ENCODE peak calls at places on chromosome 10, in ten cellular contexts. K is tibial artery; M is left ventricle myocardium inferior; I is lung; Z is ascending aorta; U is cardiac muscle cell; B is colonic mucosa; C is CD8-positive, alpha-beta T cell; H is AG04450; Y is HepG2. V is an unnamed sample.

GRCh38 chr10:71621783-71622526 is 97.6 kb downstream of the C10orf105 start:
- DNase-seq in Y (peak), C (no peak), K (peak), Z (no peak), I (peak), H (no peak), U (peak), M (no peak), B (no peak), V (peak)

GRCh38 chr10:64409349-64409748 is 888.1 kb downstream of the REEP3 start:
- DNase-seq in H (no peak), Y (no peak), U (no peak), B (no peak), I (no peak), Z (no peak), C (no peak), M (no peak), K (no peak), V (no peak)

GRCh38 chr10:33349273-33349672 is 14.8 kb upstream of the NRP1 start:
- DNase-seq in B (no peak), I (no peak), U (no peak), Y (no peak), C (no peak), K (no peak), M (no peak), H (no peak), Z (no peak), V (no peak)

GRCh38 chr10:49679480-49679893 is at the start of gene C10orf53:
- DNase-seq in Z (no peak), Y (no peak), I (no peak), U (peak), C (no peak), H (no peak), M (peak), B (peak), K (no peak), V (no peak)

GRCh38 chr10:123378302-123378701 is 224.1 kb downstream of the BUB3 start:
- DNase-seq in U (no peak), H (no peak), I (no peak), B (no peak), M (no peak), K (no peak), Z (no peak), C (no peak), Y (no peak), V (no peak)

GRCh38 chr10:101080933-101081546 is 19.3 kb downstream of the KAZALD1 start:
- DNase-seq in B (no peak), C (no peak), K (no peak), I (no peak), U (peak), Y (no peak), Z (no peak), M (no peak), H (no peak), V (no peak)

GRCh38 chr10:89213191-89213808 is 6.2 kb upstream of the CH25H start:
- DNase-seq in I (no peak), B (no peak), M (no peak), H (no peak), K (no peak), C (no peak), U (peak), Y (peak), Z (no peak), V (no peak)

GRCh38 chr10:70115948-70116682 is 16.5 kb downstream of the AIFM2 start:
- DNase-seq in Z (no peak), U (peak), I (peak), Y (peak), C (peak), H (no peak), B (peak), M (peak), K (peak), V (no peak)

GRCh38 chr10:63702107-63702506 is 180.9 kb downstream of the REEP3 start:
- DNase-seq in M (no peak), C (no peak), Y (no peak), Z (no peak), I (no peak), K (no peak), U (no peak), B (no peak), H (no peak), V (no peak)

GRCh38 chr10:119667562-119668328 is 16.6 kb downstream of the BAG3 start:
- DNase-seq in Z (peak), K (peak), I (peak), C (no peak), U (peak), Y (peak), H (peak), M (peak), B (no peak), V (no peak)

GRCh38 chr10:71461917-71462641 is 65.4 kb downstream of the CDH23 start:
- DNase-seq in K (no peak), U (no peak), M (no peak), Z (no peak), H (no peak), B (no peak), I (no peak), C (no peak), Y (no peak), V (no peak)

GRCh38 chr10:110168601-110169481 is 38.6 kb upstream of the MXI1 start:
- DNase-seq in K (no peak), B (no peak), C (no peak), Z (no peak), I (no peak), M (no peak), H (no peak), Y (peak), U (no peak), V (no peak)

GRCh38 chr10:124068929-124069328 is 24.5 kb downstream of the CHST15 start:
- DNase-seq in I (no peak), Z (no peak), Y (no peak), H (no peak), C (no peak), M (no peak), B (no peak), K (no peak), U (no peak), V (no peak)

GRCh38 chr10:75030371-75030770 is 81.1 kb upstream of the SAMD8 start:
- DNase-seq in Y (no peak), Z (no peak), U (no peak), K (no peak), M (no peak), I (no peak), B (no peak), C (no peak), H (no peak), V (no peak)

GRCh38 chr10:102403115-102403514 is 7.6 kb downstream of the NFKB2 start:
- DNase-seq in M (no peak), H (no peak), K (no peak), Z (no peak), Y (no peak), I (no peak), U (no peak), C (no peak), B (no peak), V (no peak)

GRCh38 chr10:80686734-80687561 is 149.2 kb downstream of the SH2D4B start:
- DNase-seq in Y (peak), K (no peak), H (no peak), B (no peak), I (no peak), U (no peak), C (no peak), Z (no peak), M (no peak), V (no peak)

GRCh38 chr10:101001225-101002035 is 1.8 kb downstream of the LZTS2 start:
- DNase-seq in U (peak), M (peak), B (peak), H (no peak), K (peak), C (no peak), Z (peak), Y (no peak), I (peak), V (peak)

GRCh38 chr10:43402880-43403452 is 6.0 kb downstream of the HNRNPF start:
- DNase-seq in I (no peak), K (no peak), Z (no peak), B (peak), C (no peak), H (no peak), Y (no peak), U (no peak), M (no peak), V (no peak)

GRCh38 chr10:4107328-4107851 is 322.4 kb upstream of the KLF6 start:
- DNase-seq in B (no peak), M (no peak), Y (no peak), K (no peak), Z (no peak), I (no peak), U (no peak), H (no peak), C (no peak), V (no peak)

GRCh38 chr10:133373104-133373624 is at the start of gene ECHS1:
- DNase-seq in K (peak), Z (peak), B (peak), C (peak), U (peak), H (peak), Y (peak), M (peak), I (peak), V (peak)

GRCh38 chr10:89156161-89156560 is 51.0 kb downstream of the CH25H start:
- DNase-seq in Z (no peak), C (no peak), M (no peak), Y (no peak), H (no peak), K (no peak), I (no peak), B (no peak), U (no peak), V (no peak)

GRCh38 chr10:99958287-99958686 is 51.5 kb downstream of the DNMBP start:
- DNase-seq in M (no peak), I (no peak), C (no peak), U (peak), Y (no peak), Z (no peak), H (no peak), K (no peak), B (no peak), V (no peak)

GRCh38 chr10:88522715-88523114 is 60.4 kb downstream of the RNLS start:
- DNase-seq in I (no peak), K (no peak), Y (no peak), U (peak), M (no peak), H (no peak), C (no peak), Z (no peak), B (no peak), V (no peak)

GRCh38 chr10:73655257-73655989 is 406 bp downstream of the SYNPO2L start:
- DNase-seq in C (no peak), Y (no peak), Z (no peak), I (no peak), M (no peak), B (no peak), K (no peak), U (no peak), H (no peak), V (no peak)

GRCh38 chr10:123848564-123849457 is 42.8 kb downstream of the CPXM2 start:
- DNase-seq in Y (no peak), K (no peak), M (no peak), I (no peak), H (no peak), U (no peak), B (no peak), C (no peak), Z (no peak), V (no peak)

GRCh38 chr10:77901743-77902142 is 24.8 kb downstream of the DLG5 start:
- DNase-seq in K (no peak), Y (no peak), I (no peak), Z (no peak), U (no peak), C (no peak), M (no peak), H (no peak), B (no peak), V (no peak)

GRCh38 chr10:26449726-26450125 is 11.6 kb downstream of the APBB1IP start:
- DNase-seq in U (no peak), C (no peak), Y (no peak), K (no peak), M (no peak), B (no peak), Z (no peak), H (no peak), I (no peak), V (no peak)

GRCh38 chr10:17740668-17741067 is 11.3 kb upstream of the TMEM236 start:
- DNase-seq in C (no peak), M (no peak), Y (no peak), B (no peak), H (no peak), K (no peak), Z (no peak), I (no peak), U (no peak), V (no peak)

GRCh38 chr10:102608487-102608886 is 35.8 kb upstream of the TRIM8 start:
- DNase-seq in M (no peak), Y (no peak), K (no peak), H (no peak), B (no peak), Z (no peak), I (no peak), U (no peak), C (no peak), V (no peak)

GRCh38 chr10:71479831-71480230 is 83.1 kb downstream of the CDH23 start:
- DNase-seq in H (no peak), U (no peak), Y (no peak), K (no peak), I (no peak), Z (no peak), B (no peak), C (no peak), M (no peak), V (no peak)

GRCh38 chr10:114879541-114880158 is 58.1 kb downstream of the FHIP2A start:
- DNase-seq in B (no peak), U (peak), I (no peak), K (no peak), Y (peak), Z (no peak), M (no peak), C (peak), H (no peak), V (no peak)

GRCh38 chr10:3043512-3044368 is 23.6 kb upstream of the PFKP start:
- DNase-seq in M (peak), I (peak), Y (peak), K (peak), H (no peak), U (peak), C (peak), B (peak), Z (no peak), V (peak)

GRCh38 chr10:29525762-29526161 is 109.0 kb downstream of the SVIL start:
- DNase-seq in M (no peak), I (no peak), C (no peak), B (no peak), Y (no peak), K (no peak), Z (no peak), U (no peak), H (no peak), V (no peak)
- H3K27ac ChIP-seq in M (peak), I (peak), C (no peak), B (no peak), Y (no peak), K (peak), Z (peak), U (peak), H (no peak), V (no peak)

DNA sequence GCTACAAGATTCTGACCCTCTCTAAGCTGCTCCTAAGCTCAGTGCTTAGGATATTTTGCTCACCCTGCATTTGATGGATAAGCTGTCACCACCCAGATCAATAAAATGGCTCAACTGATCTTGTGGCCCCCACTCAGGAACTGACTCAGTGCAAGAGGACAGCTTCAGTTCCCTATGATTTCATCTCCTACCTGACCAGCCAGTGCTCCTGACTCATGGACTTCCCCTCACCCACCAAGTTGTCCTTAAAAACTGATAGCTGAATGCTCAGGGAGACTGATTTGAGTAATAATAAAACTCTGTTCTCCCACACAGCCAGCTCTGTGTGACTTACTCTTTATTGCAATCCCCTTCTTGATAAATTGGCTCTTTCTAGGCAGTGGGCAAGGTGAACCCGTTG is 833.8 kb downstream of the GRID1 start:
- DNase-seq in U (no peak), Z (no peak), C (no peak), K (no peak), Y (no peak), M (no peak), B (no peak), H (no peak), I (no peak), V (no peak)
- H3K27ac ChIP-seq in U (no peak), Z (no peak), C (no peak), K (no peak), Y (no peak), M (no peak), B (no peak), H (no peak), I (no peak), V (no peak)

DNA sequence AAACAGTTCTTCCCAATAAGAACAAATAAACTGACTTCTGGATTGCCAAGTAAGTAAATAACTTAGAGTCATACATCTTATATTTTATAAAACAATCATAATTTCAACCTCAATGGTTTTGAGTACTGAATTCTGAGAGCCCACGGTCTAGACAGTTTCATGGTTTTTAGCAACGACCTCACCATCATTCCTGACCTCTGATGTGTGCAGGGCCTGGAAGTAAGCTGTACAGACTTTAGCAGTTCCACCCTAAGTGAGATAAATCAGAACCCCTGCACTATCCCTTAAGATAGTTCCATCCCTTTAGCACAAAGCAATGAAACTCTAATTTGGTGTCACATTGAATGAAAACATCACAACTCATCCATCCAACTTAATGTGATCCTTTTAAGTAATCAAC is 86.0 kb downstream of the NEBL start:
- DNase-seq in Z (no peak), C (no peak), I (no peak), B (no peak), U (no peak), K (no peak), H (no peak), Y (no peak), M (no peak), V (no peak)
- H3K27ac ChIP-seq in Z (no peak), C (no peak), I (no peak), B (no peak), U (peak), K (no peak), H (no peak), Y (no peak), M (no peak), V (no peak)

GRCh38 chr10:130809181-130809580 is 502.3 kb downstream of the TCERG1L start:
- DNase-seq in H (no peak), B (no peak), M (no peak), C (no peak), Z (no peak), K (no peak), I (no peak), U (no peak), Y (no peak), V (no peak)
- H3K27ac ChIP-seq in H (no peak), B (no peak), M (no peak), C (no peak), Z (no peak), K (no peak), I (no peak), U (no peak), Y (no peak), V (no peak)

DNA sequence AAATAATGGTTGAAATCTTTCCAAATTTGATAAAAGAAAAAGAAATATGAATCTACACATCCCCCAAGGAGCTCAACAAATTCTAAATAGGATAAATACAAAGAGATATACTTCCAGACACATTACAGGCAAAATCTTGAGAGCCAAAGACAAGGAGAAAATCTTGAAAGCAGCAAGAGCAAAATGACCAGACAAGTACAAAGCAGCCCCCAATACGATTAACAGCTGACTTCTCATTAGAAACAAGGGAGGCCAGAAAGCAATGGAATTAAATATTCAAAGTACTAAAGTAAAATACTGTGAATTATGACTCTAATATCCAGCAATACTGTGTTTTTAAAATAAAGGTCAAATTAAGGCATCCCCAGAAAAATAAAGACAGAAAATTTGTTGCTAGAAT is 36.6 kb downstream of the ZNF438 start:
- DNase-seq in I (no peak), Z (no peak), M (no peak), Y (no peak), B (no peak), C (no peak), K (no peak), H (no peak), U (no peak), V (no peak)
- H3K27ac ChIP-seq in I (no peak), Z (no peak), M (no peak), Y (no peak), B (no peak), C (no peak), K (no peak), H (no peak), U (no peak), V (no peak)

V was measured in caudate nucleus.